ENCODE peak calls at places on chromosomes 1 and 21, in ten cellular contexts. One of them, this sample, is unnamed.

GRCh38 chr1:151949371-151950193 is 40.3 kb upstream of the THEM4 start:
- DNase-seq in HCT116: no peak
- DNase-seq in prostate gland: no peak
- DNase-seq in A549: no peak
- DNase-seq in right lobe of liver: no peak
- DNase-seq in sigmoid colon: no peak
- DNase-seq in tibial nerve: no peak
- DNase-seq in IMR-90: no peak
- DNase-seq in H1: no peak
- DNase-seq in heart left ventricle: no peak
- DNase-seq in this sample: peak; percentile 68

GRCh38 chr1:179440971-179441370 is 75.2 kb downstream of the AXDND1 start:
- DNase-seq in HCT116: no peak
- DNase-seq in prostate gland: no peak
- DNase-seq in A549: no peak
- DNase-seq in right lobe of liver: peak; percentile 19
- DNase-seq in sigmoid colon: no peak
- DNase-seq in tibial nerve: no peak
- DNase-seq in IMR-90: no peak
- DNase-seq in H1: no peak
- DNase-seq in heart left ventricle: no peak
- DNase-seq in this sample: no peak

GRCh38 chr1:182405578-182405977 is 5.1 kb upstream of the TEDDM1 start:
- DNase-seq in HCT116: no peak
- DNase-seq in prostate gland: no peak
- DNase-seq in A549: no peak
- DNase-seq in right lobe of liver: no peak
- DNase-seq in sigmoid colon: no peak
- DNase-seq in tibial nerve: no peak
- DNase-seq in IMR-90: no peak
- DNase-seq in H1: no peak
- DNase-seq in heart left ventricle: no peak
- DNase-seq in this sample: no peak

GRCh38 chr1:67840449-67840848 is 7.2 kb upstream of the GNG12 start:
- DNase-seq in HCT116: no peak
- DNase-seq in prostate gland: no peak
- DNase-seq in A549: peak; percentile 42
- DNase-seq in right lobe of liver: no peak
- DNase-seq in sigmoid colon: no peak
- DNase-seq in tibial nerve: no peak
- DNase-seq in IMR-90: peak; percentile 94
- DNase-seq in H1: no peak
- DNase-seq in heart left ventricle: no peak
- DNase-seq in this sample: no peak

GRCh38 chr1:115063238-115063901 is 25.9 kb downstream of the TSPAN2 start:
- DNase-seq in HCT116: no peak
- DNase-seq in prostate gland: no peak
- DNase-seq in A549: no peak
- DNase-seq in right lobe of liver: no peak
- DNase-seq in sigmoid colon: no peak
- DNase-seq in tibial nerve: no peak
- DNase-seq in IMR-90: no peak
- DNase-seq in H1: no peak
- DNase-seq in heart left ventricle: no peak
- DNase-seq in this sample: no peak

GRCh38 chr1:94061513-94062443 is 59.2 kb downstream of the ABCA4 start:
- DNase-seq in HCT116: peak; percentile 67
- DNase-seq in prostate gland: peak; percentile 67
- DNase-seq in A549: peak; percentile 67
- DNase-seq in right lobe of liver: peak; percentile 68
- DNase-seq in sigmoid colon: peak; percentile 82
- DNase-seq in tibial nerve: peak; percentile 86
- DNase-seq in IMR-90: peak; percentile 80
- DNase-seq in H1: no peak
- DNase-seq in heart left ventricle: peak; percentile 78
- DNase-seq in this sample: no peak

GRCh38 chr21:31198575-31198974 is 145.5 kb downstream of the TIAM1 start:
- DNase-seq in HCT116: peak; percentile 48
- DNase-seq in prostate gland: peak; percentile 23
- DNase-seq in A549: peak; percentile 36
- DNase-seq in right lobe of liver: no peak
- DNase-seq in sigmoid colon: no peak
- DNase-seq in tibial nerve: peak; percentile 37
- DNase-seq in IMR-90: peak; percentile 62
- DNase-seq in H1: no peak
- DNase-seq in heart left ventricle: no peak
- DNase-seq in this sample: no peak

GRCh38 chr1:191866155-191866554 is 292.1 kb upstream of the RGS18 start:
- DNase-seq in HCT116: no peak
- DNase-seq in prostate gland: no peak
- DNase-seq in A549: no peak
- DNase-seq in right lobe of liver: no peak
- DNase-seq in sigmoid colon: no peak
- DNase-seq in tibial nerve: no peak
- DNase-seq in IMR-90: no peak
- DNase-seq in H1: no peak
- DNase-seq in heart left ventricle: no peak
- DNase-seq in this sample: no peak

GRCh38 chr1:87428883-87429282 is 100.2 kb downstream of the LMO4 start:
- DNase-seq in HCT116: no peak
- DNase-seq in prostate gland: no peak
- DNase-seq in A549: no peak
- DNase-seq in right lobe of liver: no peak
- DNase-seq in sigmoid colon: no peak
- DNase-seq in tibial nerve: no peak
- DNase-seq in IMR-90: no peak
- DNase-seq in H1: no peak
- DNase-seq in heart left ventricle: no peak
- DNase-seq in this sample: no peak

GRCh38 chr1:244413736-244414135 is 38.0 kb downstream of the ADSS2 start:
- DNase-seq in HCT116: no peak
- DNase-seq in prostate gland: no peak
- DNase-seq in A549: no peak
- DNase-seq in right lobe of liver: no peak
- DNase-seq in sigmoid colon: no peak
- DNase-seq in tibial nerve: no peak
- DNase-seq in IMR-90: no peak
- DNase-seq in H1: no peak
- DNase-seq in heart left ventricle: no peak
- DNase-seq in this sample: no peak

GRCh38 chr1:93723733-93724270 is 42.2 kb upstream of the BCAR3 start:
- DNase-seq in HCT116: no peak
- DNase-seq in prostate gland: no peak
- DNase-seq in A549: no peak
- DNase-seq in right lobe of liver: no peak
- DNase-seq in sigmoid colon: no peak
- DNase-seq in tibial nerve: no peak
- DNase-seq in IMR-90: no peak
- DNase-seq in H1: no peak
- DNase-seq in heart left ventricle: no peak
- DNase-seq in this sample: no peak

GRCh38 chr21:41374867-41375533 is 13.2 kb downstream of the MX2 start:
- DNase-seq in HCT116: no peak
- DNase-seq in prostate gland: no peak
- DNase-seq in A549: no peak
- DNase-seq in right lobe of liver: no peak
- DNase-seq in sigmoid colon: no peak
- DNase-seq in tibial nerve: no peak
- DNase-seq in IMR-90: no peak
- DNase-seq in H1: no peak
- DNase-seq in heart left ventricle: peak; percentile 14
- DNase-seq in this sample: no peak

GRCh38 chr1:59709333-59709732 is 105.4 kb upstream of the HOOK1 start:
- DNase-seq in HCT116: no peak
- DNase-seq in prostate gland: no peak
- DNase-seq in A549: no peak
- DNase-seq in right lobe of liver: no peak
- DNase-seq in sigmoid colon: no peak
- DNase-seq in tibial nerve: no peak
- DNase-seq in IMR-90: no peak
- DNase-seq in H1: no peak
- DNase-seq in heart left ventricle: no peak
- DNase-seq in this sample: no peak

GRCh38 chr1:59704721-59705120 is 110.0 kb upstream of the HOOK1 start:
- DNase-seq in HCT116: no peak
- DNase-seq in prostate gland: no peak
- DNase-seq in A549: no peak
- DNase-seq in right lobe of liver: no peak
- DNase-seq in sigmoid colon: no peak
- DNase-seq in tibial nerve: no peak
- DNase-seq in IMR-90: no peak
- DNase-seq in H1: no peak
- DNase-seq in heart left ventricle: no peak
- DNase-seq in this sample: no peak

GRCh38 chr1:59703918-59704378 is 110.8 kb upstream of the HOOK1 start:
- DNase-seq in HCT116: no peak
- DNase-seq in prostate gland: no peak
- DNase-seq in A549: no peak
- DNase-seq in right lobe of liver: no peak
- DNase-seq in sigmoid colon: no peak
- DNase-seq in tibial nerve: no peak
- DNase-seq in IMR-90: peak; percentile 93
- DNase-seq in H1: no peak
- DNase-seq in heart left ventricle: no peak
- DNase-seq in this sample: no peak

GRCh38 chr1:59705849-59706599 is 108.7 kb upstream of the HOOK1 start:
- DNase-seq in HCT116: no peak
- DNase-seq in prostate gland: no peak
- DNase-seq in A549: no peak
- DNase-seq in right lobe of liver: no peak
- DNase-seq in sigmoid colon: no peak
- DNase-seq in tibial nerve: no peak
- DNase-seq in IMR-90: peak; percentile 93
- DNase-seq in H1: no peak
- DNase-seq in heart left ventricle: no peak
- DNase-seq in this sample: no peak

GRCh38 chr1:59707216-59707615 is 107.5 kb upstream of the HOOK1 start:
- DNase-seq in HCT116: peak; percentile 12
- DNase-seq in prostate gland: no peak
- DNase-seq in A549: peak; percentile 33
- DNase-seq in right lobe of liver: no peak
- DNase-seq in sigmoid colon: peak; percentile 85
- DNase-seq in tibial nerve: peak; percentile 58
- DNase-seq in IMR-90: peak; percentile 98
- DNase-seq in H1: no peak
- DNase-seq in heart left ventricle: no peak
- DNase-seq in this sample: no peak
- H3K4me1 ChIP-seq in HCT116: peaks cover 10% of the 10 kb centered on the region
- H3K4me1 ChIP-seq in prostate gland: no peaks in the 10 kb centered on the region
- H3K4me1 ChIP-seq in A549: peaks cover 17% of the 10 kb centered on the region
- H3K4me1 ChIP-seq in right lobe of liver: no peaks in the 10 kb centered on the region
- H3K4me1 ChIP-seq in sigmoid colon: no peaks in the 10 kb centered on the region
- H3K4me1 ChIP-seq in tibial nerve: peaks cover 42% of the 10 kb centered on the region
- H3K4me1 ChIP-seq in IMR-90: peaks cover 29% of the 10 kb centered on the region
- H3K4me1 ChIP-seq in H1: no peaks in the 10 kb centered on the region
- H3K4me1 ChIP-seq in heart left ventricle: peaks cover 34% of the 10 kb centered on the region
- H3K4me1 ChIP-seq in this sample: peaks cover 59% of the 10 kb centered on the region

GRCh38 chr1:221778535-221779142 is 36.8 kb upstream of the DUSP10 start:
- DNase-seq in HCT116: no peak
- DNase-seq in prostate gland: no peak
- DNase-seq in A549: no peak
- DNase-seq in right lobe of liver: no peak
- DNase-seq in sigmoid colon: no peak
- DNase-seq in tibial nerve: no peak
- DNase-seq in IMR-90: no peak
- DNase-seq in H1: no peak
- DNase-seq in heart left ventricle: no peak
- DNase-seq in this sample: no peak
- TF ChIP-seq POLR2A in HCT116: no peak
- TF ChIP-seq POLR2A in prostate gland: no peak
- TF ChIP-seq POLR2A in A549: no peak
- TF ChIP-seq POLR2A in right lobe of liver: no peak
- TF ChIP-seq POLR2A in sigmoid colon: no peak
- TF ChIP-seq POLR2A in tibial nerve: no peak
- TF ChIP-seq POLR2A in IMR-90: no peak
- TF ChIP-seq POLR2A in H1: no peak
- TF ChIP-seq POLR2A in heart left ventricle: no peak
- TF ChIP-seq POLR2A in this sample: no peak

GRCh38 chr1:153960206-153960605 is 1.8 kb upstream of the CRTC2 start:
- DNase-seq in HCT116: no peak
- DNase-seq in prostate gland: no peak
- DNase-seq in A549: no peak
- DNase-seq in right lobe of liver: no peak
- DNase-seq in sigmoid colon: no peak
- DNase-seq in tibial nerve: no peak
- DNase-seq in IMR-90: no peak
- DNase-seq in H1: no peak
- DNase-seq in heart left ventricle: no peak
- DNase-seq in this sample: no peak
- H3K4me1 ChIP-seq in HCT116: peaks cover 19% of the 10 kb centered on the region
- H3K4me1 ChIP-seq in prostate gland: no peaks in the 10 kb centered on the region
- H3K4me1 ChIP-seq in A549: peaks cover 37% of the 10 kb centered on the region
- H3K4me1 ChIP-seq in right lobe of liver: no peaks in the 10 kb centered on the region
- H3K4me1 ChIP-seq in sigmoid colon: no peaks in the 10 kb centered on the region
- H3K4me1 ChIP-seq in tibial nerve: peaks cover 40% of the 10 kb centered on the region
- H3K4me1 ChIP-seq in IMR-90: peaks cover 18% of the 10 kb centered on the region
- H3K4me1 ChIP-seq in H1: peaks cover 9% of the 10 kb centered on the region
- H3K4me1 ChIP-seq in heart left ventricle: peaks cover 63% of the 10 kb centered on the region
- H3K4me1 ChIP-seq in this sample: peaks cover 67% of the 10 kb centered on the region

DNA sequence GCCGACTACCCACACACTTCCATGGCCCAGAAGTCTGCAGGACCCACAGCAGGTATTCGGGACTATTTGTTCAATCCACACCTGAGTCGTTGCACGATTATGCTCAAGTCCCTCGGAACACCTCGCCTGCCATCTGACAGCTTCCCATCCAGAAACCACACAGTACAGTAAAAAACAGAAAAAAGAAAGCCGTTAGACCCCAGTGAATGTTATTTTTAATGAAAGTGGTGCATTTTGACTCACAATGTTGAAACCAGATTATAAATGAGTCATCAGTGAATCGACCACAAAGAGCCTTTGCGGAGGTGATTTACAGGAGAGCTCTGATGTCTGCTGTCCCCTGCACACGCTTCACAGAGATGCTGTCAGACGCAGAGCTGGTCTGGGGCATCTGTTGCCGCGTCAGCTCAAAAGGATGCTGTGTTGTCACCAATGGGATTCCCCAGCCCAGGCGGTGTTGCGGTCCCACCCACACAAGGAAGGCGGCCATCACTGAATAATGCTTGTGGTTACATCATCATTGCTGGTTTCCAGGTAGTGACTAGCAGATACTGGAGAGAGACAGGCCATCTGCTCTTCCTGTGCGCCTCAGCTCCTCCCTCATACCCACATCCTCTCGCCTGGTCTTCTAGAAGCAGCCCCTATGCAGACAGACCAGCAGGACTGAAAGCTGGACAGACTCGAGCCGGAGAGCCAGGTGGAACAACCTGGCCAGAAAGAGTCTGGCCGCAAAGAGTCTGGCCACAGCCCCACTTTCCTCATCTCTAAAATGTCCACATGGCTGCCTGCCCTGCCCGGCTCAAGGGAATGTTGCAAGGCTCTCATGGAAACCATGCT is 116.8 kb downstream of the TOMM20 start:
- DNase-seq in HCT116: peak; percentile 81
- DNase-seq in prostate gland: no peak
- DNase-seq in A549: peak; percentile 83
- DNase-seq in right lobe of liver: peak; percentile 59
- DNase-seq in sigmoid colon: peak; percentile 86
- DNase-seq in tibial nerve: no peak
- DNase-seq in IMR-90: peak; percentile 100
- DNase-seq in H1: no peak
- DNase-seq in heart left ventricle: peak; percentile 82
- DNase-seq in this sample: no peak
- TF ChIP-seq POLR2A in HCT116: no peak
- TF ChIP-seq POLR2A in prostate gland: no peak
- TF ChIP-seq POLR2A in A549: no peak
- TF ChIP-seq POLR2A in right lobe of liver: no peak
- TF ChIP-seq POLR2A in sigmoid colon: no peak
- TF ChIP-seq POLR2A in tibial nerve: no peak
- TF ChIP-seq POLR2A in IMR-90: peak; percentile 63
- TF ChIP-seq POLR2A in H1: no peak
- TF ChIP-seq POLR2A in heart left ventricle: no peak
- TF ChIP-seq POLR2A in this sample: no peak